ENCODE peak calls at places on chromosomes 7 and 10, in seven cellular contexts. One of them, this sample, is unnamed.

GRCh38 chr10:112487964-112488363 is 40.9 kb downstream of the VTI1A start:
- DNase-seq in H1: no peak
- DNase-seq in activated naive CD8-positive, alpha-beta T cell treated with anti-CD3 and anti-CD28 coated beads, Interleukin-2, amount 50 U/mL, for 24 hours: no peak
- DNase-seq in WTC11: no peak
- DNase-seq in activated CD4-positive, alpha-beta T cell treated with anti-CD3 and anti-CD28 coated beads for 4 hours: no peak
- DNase-seq in stimulated activated CD8-positive, alpha-beta memory T cell treated with anti-CD3 and anti-CD28 coated beads, Interleukin-4, amount 100 ng/mL, for 24 hours: no peak
- DNase-seq in fibroblast of the aortic adventitia: no peak
- DNase-seq in this sample: no peak

GRCh38 chr10:59879363-59879935 is 26.9 kb downstream of the CCDC6 start:
- DNase-seq in H1: no peak
- DNase-seq in activated naive CD8-positive, alpha-beta T cell treated with anti-CD3 and anti-CD28 coated beads, Interleukin-2, amount 50 U/mL, for 24 hours: no peak
- DNase-seq in WTC11: no peak
- DNase-seq in activated CD4-positive, alpha-beta T cell treated with anti-CD3 and anti-CD28 coated beads for 4 hours: no peak
- DNase-seq in stimulated activated CD8-positive, alpha-beta memory T cell treated with anti-CD3 and anti-CD28 coated beads, Interleukin-4, amount 100 ng/mL, for 24 hours: no peak
- DNase-seq in fibroblast of the aortic adventitia: no peak
- DNase-seq in this sample: no peak

GRCh38 chr10:43265799-43266721 is 805 bp downstream of the RASGEF1A start:
- DNase-seq in H1: no peak
- DNase-seq in activated naive CD8-positive, alpha-beta T cell treated with anti-CD3 and anti-CD28 coated beads, Interleukin-2, amount 50 U/mL, for 24 hours: peak
- DNase-seq in WTC11: peak
- DNase-seq in activated CD4-positive, alpha-beta T cell treated with anti-CD3 and anti-CD28 coated beads for 4 hours: peak
- DNase-seq in stimulated activated CD8-positive, alpha-beta memory T cell treated with anti-CD3 and anti-CD28 coated beads, Interleukin-4, amount 100 ng/mL, for 24 hours: no peak
- DNase-seq in fibroblast of the aortic adventitia: no peak
- DNase-seq in this sample: no peak

GRCh38 chr10:128098631-128099030 is 27.6 kb downstream of the MKI67 start:
- DNase-seq in H1: no peak
- DNase-seq in activated naive CD8-positive, alpha-beta T cell treated with anti-CD3 and anti-CD28 coated beads, Interleukin-2, amount 50 U/mL, for 24 hours: no peak
- DNase-seq in WTC11: no peak
- DNase-seq in activated CD4-positive, alpha-beta T cell treated with anti-CD3 and anti-CD28 coated beads for 4 hours: no peak
- DNase-seq in stimulated activated CD8-positive, alpha-beta memory T cell treated with anti-CD3 and anti-CD28 coated beads, Interleukin-4, amount 100 ng/mL, for 24 hours: no peak
- DNase-seq in fibroblast of the aortic adventitia: no peak
- DNase-seq in this sample: no peak

GRCh38 chr7:158067931-158068482 is 519.6 kb downstream of the PTPRN2 start:
- DNase-seq in H1: no peak
- DNase-seq in activated naive CD8-positive, alpha-beta T cell treated with anti-CD3 and anti-CD28 coated beads, Interleukin-2, amount 50 U/mL, for 24 hours: no peak
- DNase-seq in WTC11: no peak
- DNase-seq in activated CD4-positive, alpha-beta T cell treated with anti-CD3 and anti-CD28 coated beads for 4 hours: no peak
- DNase-seq in stimulated activated CD8-positive, alpha-beta memory T cell treated with anti-CD3 and anti-CD28 coated beads, Interleukin-4, amount 100 ng/mL, for 24 hours: no peak
- DNase-seq in fibroblast of the aortic adventitia: no peak
- DNase-seq in this sample: no peak

GRCh38 chr7:114976666-114977065 is 54.8 kb downstream of the MDFIC start:
- DNase-seq in H1: no peak
- DNase-seq in activated naive CD8-positive, alpha-beta T cell treated with anti-CD3 and anti-CD28 coated beads, Interleukin-2, amount 50 U/mL, for 24 hours: no peak
- DNase-seq in WTC11: no peak
- DNase-seq in activated CD4-positive, alpha-beta T cell treated with anti-CD3 and anti-CD28 coated beads for 4 hours: no peak
- DNase-seq in stimulated activated CD8-positive, alpha-beta memory T cell treated with anti-CD3 and anti-CD28 coated beads, Interleukin-4, amount 100 ng/mL, for 24 hours: no peak
- DNase-seq in fibroblast of the aortic adventitia: peak
- DNase-seq in this sample: no peak

GRCh38 chr10:63068246-63068645 is 64.9 kb upstream of the NRBF2 start:
- DNase-seq in H1: no peak
- DNase-seq in activated naive CD8-positive, alpha-beta T cell treated with anti-CD3 and anti-CD28 coated beads, Interleukin-2, amount 50 U/mL, for 24 hours: no peak
- DNase-seq in WTC11: no peak
- DNase-seq in activated CD4-positive, alpha-beta T cell treated with anti-CD3 and anti-CD28 coated beads for 4 hours: no peak
- DNase-seq in stimulated activated CD8-positive, alpha-beta memory T cell treated with anti-CD3 and anti-CD28 coated beads, Interleukin-4, amount 100 ng/mL, for 24 hours: no peak
- DNase-seq in fibroblast of the aortic adventitia: peak
- DNase-seq in this sample: peak

GRCh38 chr10:123354521-123354920 is 200.3 kb downstream of the BUB3 start:
- DNase-seq in H1: no peak
- DNase-seq in activated naive CD8-positive, alpha-beta T cell treated with anti-CD3 and anti-CD28 coated beads, Interleukin-2, amount 50 U/mL, for 24 hours: no peak
- DNase-seq in WTC11: no peak
- DNase-seq in activated CD4-positive, alpha-beta T cell treated with anti-CD3 and anti-CD28 coated beads for 4 hours: no peak
- DNase-seq in stimulated activated CD8-positive, alpha-beta memory T cell treated with anti-CD3 and anti-CD28 coated beads, Interleukin-4, amount 100 ng/mL, for 24 hours: no peak
- DNase-seq in fibroblast of the aortic adventitia: no peak
- DNase-seq in this sample: peak

GRCh38 chr7:31553636-31554035 is 39.7 kb downstream of the ITPRID1 start:
- DNase-seq in H1: no peak
- DNase-seq in activated naive CD8-positive, alpha-beta T cell treated with anti-CD3 and anti-CD28 coated beads, Interleukin-2, amount 50 U/mL, for 24 hours: no peak
- DNase-seq in WTC11: no peak
- DNase-seq in activated CD4-positive, alpha-beta T cell treated with anti-CD3 and anti-CD28 coated beads for 4 hours: no peak
- DNase-seq in stimulated activated CD8-positive, alpha-beta memory T cell treated with anti-CD3 and anti-CD28 coated beads, Interleukin-4, amount 100 ng/mL, for 24 hours: no peak
- DNase-seq in fibroblast of the aortic adventitia: no peak
- DNase-seq in this sample: no peak

GRCh38 chr7:27248911-27249723 is 6.5 kb downstream of the EVX1 start:
- DNase-seq in H1: no peak
- DNase-seq in activated naive CD8-positive, alpha-beta T cell treated with anti-CD3 and anti-CD28 coated beads, Interleukin-2, amount 50 U/mL, for 24 hours: no peak
- DNase-seq in WTC11: no peak
- DNase-seq in activated CD4-positive, alpha-beta T cell treated with anti-CD3 and anti-CD28 coated beads for 4 hours: no peak
- DNase-seq in stimulated activated CD8-positive, alpha-beta memory T cell treated with anti-CD3 and anti-CD28 coated beads, Interleukin-4, amount 100 ng/mL, for 24 hours: no peak
- DNase-seq in fibroblast of the aortic adventitia: peak
- DNase-seq in this sample: peak

GRCh38 chr10:103584216-103585010 is 90.9 kb downstream of the NEURL1 start:
- DNase-seq in H1: no peak
- DNase-seq in activated naive CD8-positive, alpha-beta T cell treated with anti-CD3 and anti-CD28 coated beads, Interleukin-2, amount 50 U/mL, for 24 hours: peak
- DNase-seq in WTC11: peak
- DNase-seq in activated CD4-positive, alpha-beta T cell treated with anti-CD3 and anti-CD28 coated beads for 4 hours: peak
- DNase-seq in stimulated activated CD8-positive, alpha-beta memory T cell treated with anti-CD3 and anti-CD28 coated beads, Interleukin-4, amount 100 ng/mL, for 24 hours: peak
- DNase-seq in fibroblast of the aortic adventitia: no peak
- DNase-seq in this sample: no peak

GRCh38 chr10:36597921-36598320 is 527.5 kb upstream of the ANKRD30A start:
- DNase-seq in H1: no peak
- DNase-seq in activated naive CD8-positive, alpha-beta T cell treated with anti-CD3 and anti-CD28 coated beads, Interleukin-2, amount 50 U/mL, for 24 hours: no peak
- DNase-seq in WTC11: no peak
- DNase-seq in activated CD4-positive, alpha-beta T cell treated with anti-CD3 and anti-CD28 coated beads for 4 hours: no peak
- DNase-seq in stimulated activated CD8-positive, alpha-beta memory T cell treated with anti-CD3 and anti-CD28 coated beads, Interleukin-4, amount 100 ng/mL, for 24 hours: no peak
- DNase-seq in fibroblast of the aortic adventitia: no peak
- DNase-seq in this sample: no peak

GRCh38 chr7:26398436-26399308 is 107.0 kb downstream of the SNX10 start:
- DNase-seq in H1: no peak
- DNase-seq in activated naive CD8-positive, alpha-beta T cell treated with anti-CD3 and anti-CD28 coated beads, Interleukin-2, amount 50 U/mL, for 24 hours: peak
- DNase-seq in WTC11: peak
- DNase-seq in activated CD4-positive, alpha-beta T cell treated with anti-CD3 and anti-CD28 coated beads for 4 hours: peak
- DNase-seq in stimulated activated CD8-positive, alpha-beta memory T cell treated with anti-CD3 and anti-CD28 coated beads, Interleukin-4, amount 100 ng/mL, for 24 hours: peak
- DNase-seq in fibroblast of the aortic adventitia: peak
- DNase-seq in this sample: peak

GRCh38 chr7:22858640-22859561 is 36.3 kb upstream of the TOMM7 start:
- DNase-seq in H1: no peak
- DNase-seq in activated naive CD8-positive, alpha-beta T cell treated with anti-CD3 and anti-CD28 coated beads, Interleukin-2, amount 50 U/mL, for 24 hours: no peak
- DNase-seq in WTC11: no peak
- DNase-seq in activated CD4-positive, alpha-beta T cell treated with anti-CD3 and anti-CD28 coated beads for 4 hours: no peak
- DNase-seq in stimulated activated CD8-positive, alpha-beta memory T cell treated with anti-CD3 and anti-CD28 coated beads, Interleukin-4, amount 100 ng/mL, for 24 hours: no peak
- DNase-seq in fibroblast of the aortic adventitia: peak
- DNase-seq in this sample: peak

GRCh38 chr10:103053659-103054581 is 135.8 kb downstream of the CNNM2 start:
- DNase-seq in H1: peak
- DNase-seq in activated naive CD8-positive, alpha-beta T cell treated with anti-CD3 and anti-CD28 coated beads, Interleukin-2, amount 50 U/mL, for 24 hours: peak
- DNase-seq in WTC11: peak
- DNase-seq in activated CD4-positive, alpha-beta T cell treated with anti-CD3 and anti-CD28 coated beads for 4 hours: peak
- DNase-seq in stimulated activated CD8-positive, alpha-beta memory T cell treated with anti-CD3 and anti-CD28 coated beads, Interleukin-4, amount 100 ng/mL, for 24 hours: peak
- DNase-seq in fibroblast of the aortic adventitia: peak
- DNase-seq in this sample: peak

GRCh38 chr7:43164757-43165156 is 52.3 kb downstream of the HECW1 start:
- DNase-seq in H1: no peak
- DNase-seq in activated naive CD8-positive, alpha-beta T cell treated with anti-CD3 and anti-CD28 coated beads, Interleukin-2, amount 50 U/mL, for 24 hours: no peak
- DNase-seq in WTC11: no peak
- DNase-seq in activated CD4-positive, alpha-beta T cell treated with anti-CD3 and anti-CD28 coated beads for 4 hours: no peak
- DNase-seq in stimulated activated CD8-positive, alpha-beta memory T cell treated with anti-CD3 and anti-CD28 coated beads, Interleukin-4, amount 100 ng/mL, for 24 hours: no peak
- DNase-seq in fibroblast of the aortic adventitia: peak
- DNase-seq in this sample: peak

GRCh38 chr7:144776447-144776846 is 59.4 kb downstream of the TPK1 start:
- DNase-seq in H1: no peak
- DNase-seq in activated naive CD8-positive, alpha-beta T cell treated with anti-CD3 and anti-CD28 coated beads, Interleukin-2, amount 50 U/mL, for 24 hours: no peak
- DNase-seq in WTC11: no peak
- DNase-seq in activated CD4-positive, alpha-beta T cell treated with anti-CD3 and anti-CD28 coated beads for 4 hours: no peak
- DNase-seq in stimulated activated CD8-positive, alpha-beta memory T cell treated with anti-CD3 and anti-CD28 coated beads, Interleukin-4, amount 100 ng/mL, for 24 hours: no peak
- DNase-seq in fibroblast of the aortic adventitia: no peak
- DNase-seq in this sample: no peak

GRCh38 chr7:139720705-139721231 is 57.0 kb downstream of the HIPK2 start:
- DNase-seq in H1: no peak
- DNase-seq in activated naive CD8-positive, alpha-beta T cell treated with anti-CD3 and anti-CD28 coated beads, Interleukin-2, amount 50 U/mL, for 24 hours: no peak
- DNase-seq in WTC11: no peak
- DNase-seq in activated CD4-positive, alpha-beta T cell treated with anti-CD3 and anti-CD28 coated beads for 4 hours: no peak
- DNase-seq in stimulated activated CD8-positive, alpha-beta memory T cell treated with anti-CD3 and anti-CD28 coated beads, Interleukin-4, amount 100 ng/mL, for 24 hours: no peak
- DNase-seq in fibroblast of the aortic adventitia: no peak
- DNase-seq in this sample: no peak

GRCh38 chr10:43644252-43644651 is 4.4 kb downstream of the ZNF32 start:
- DNase-seq in H1: no peak
- DNase-seq in activated naive CD8-positive, alpha-beta T cell treated with anti-CD3 and anti-CD28 coated beads, Interleukin-2, amount 50 U/mL, for 24 hours: no peak
- DNase-seq in WTC11: no peak
- DNase-seq in activated CD4-positive, alpha-beta T cell treated with anti-CD3 and anti-CD28 coated beads for 4 hours: no peak
- DNase-seq in stimulated activated CD8-positive, alpha-beta memory T cell treated with anti-CD3 and anti-CD28 coated beads, Interleukin-4, amount 100 ng/mL, for 24 hours: no peak
- DNase-seq in fibroblast of the aortic adventitia: peak
- DNase-seq in this sample: no peak

GRCh38 chr10:123147635-123148413 is at the start of gene HMX2:
- DNase-seq in H1: no peak
- DNase-seq in activated naive CD8-positive, alpha-beta T cell treated with anti-CD3 and anti-CD28 coated beads, Interleukin-2, amount 50 U/mL, for 24 hours: no peak
- DNase-seq in WTC11: peak
- DNase-seq in activated CD4-positive, alpha-beta T cell treated with anti-CD3 and anti-CD28 coated beads for 4 hours: no peak
- DNase-seq in stimulated activated CD8-positive, alpha-beta memory T cell treated with anti-CD3 and anti-CD28 coated beads, Interleukin-4, amount 100 ng/mL, for 24 hours: no peak
- DNase-seq in fibroblast of the aortic adventitia: no peak
- DNase-seq in this sample: no peak

GRCh38 chr10:52387744-52388143 is 73.7 kb downstream of the DKK1 start:
- DNase-seq in H1: no peak
- DNase-seq in activated naive CD8-positive, alpha-beta T cell treated with anti-CD3 and anti-CD28 coated beads, Interleukin-2, amount 50 U/mL, for 24 hours: no peak
- DNase-seq in WTC11: no peak
- DNase-seq in activated CD4-positive, alpha-beta T cell treated with anti-CD3 and anti-CD28 coated beads for 4 hours: no peak
- DNase-seq in stimulated activated CD8-positive, alpha-beta memory T cell treated with anti-CD3 and anti-CD28 coated beads, Interleukin-4, amount 100 ng/mL, for 24 hours: no peak
- DNase-seq in fibroblast of the aortic adventitia: no peak
- DNase-seq in this sample: peak

GRCh38 chr7:107879400-107880035 is 11.5 kb upstream of the DLD start:
- DNase-seq in H1: no peak
- DNase-seq in activated naive CD8-positive, alpha-beta T cell treated with anti-CD3 and anti-CD28 coated beads, Interleukin-2, amount 50 U/mL, for 24 hours: peak
- DNase-seq in WTC11: no peak
- DNase-seq in activated CD4-positive, alpha-beta T cell treated with anti-CD3 and anti-CD28 coated beads for 4 hours: no peak
- DNase-seq in stimulated activated CD8-positive, alpha-beta memory T cell treated with anti-CD3 and anti-CD28 coated beads, Interleukin-4, amount 100 ng/mL, for 24 hours: no peak
- DNase-seq in fibroblast of the aortic adventitia: peak
- DNase-seq in this sample: peak

GRCh38 chr7:7861211-7861633 is 107.4 kb upstream of the GLCCI1 start:
- DNase-seq in H1: no peak
- DNase-seq in activated naive CD8-positive, alpha-beta T cell treated with anti-CD3 and anti-CD28 coated beads, Interleukin-2, amount 50 U/mL, for 24 hours: no peak
- DNase-seq in WTC11: no peak
- DNase-seq in activated CD4-positive, alpha-beta T cell treated with anti-CD3 and anti-CD28 coated beads for 4 hours: no peak
- DNase-seq in stimulated activated CD8-positive, alpha-beta memory T cell treated with anti-CD3 and anti-CD28 coated beads, Interleukin-4, amount 100 ng/mL, for 24 hours: no peak
- DNase-seq in fibroblast of the aortic adventitia: peak
- DNase-seq in this sample: peak

GRCh38 chr7:144731661-144732060 is 104.2 kb downstream of the TPK1 start:
- DNase-seq in H1: no peak
- DNase-seq in activated naive CD8-positive, alpha-beta T cell treated with anti-CD3 and anti-CD28 coated beads, Interleukin-2, amount 50 U/mL, for 24 hours: no peak
- DNase-seq in WTC11: no peak
- DNase-seq in activated CD4-positive, alpha-beta T cell treated with anti-CD3 and anti-CD28 coated beads for 4 hours: no peak
- DNase-seq in stimulated activated CD8-positive, alpha-beta memory T cell treated with anti-CD3 and anti-CD28 coated beads, Interleukin-4, amount 100 ng/mL, for 24 hours: no peak
- DNase-seq in fibroblast of the aortic adventitia: no peak
- DNase-seq in this sample: no peak

GRCh38 chr7:134891262-134892001 is 94.9 kb upstream of the AGBL3 start:
- DNase-seq in H1: peak
- DNase-seq in activated naive CD8-positive, alpha-beta T cell treated with anti-CD3 and anti-CD28 coated beads, Interleukin-2, amount 50 U/mL, for 24 hours: no peak
- DNase-seq in WTC11: peak
- DNase-seq in activated CD4-positive, alpha-beta T cell treated with anti-CD3 and anti-CD28 coated beads for 4 hours: no peak
- DNase-seq in stimulated activated CD8-positive, alpha-beta memory T cell treated with anti-CD3 and anti-CD28 coated beads, Interleukin-4, amount 100 ng/mL, for 24 hours: no peak
- DNase-seq in fibroblast of the aortic adventitia: peak
- DNase-seq in this sample: peak

GRCh38 chr7:102860351-102860811 is 52.4 kb upstream of the LRRC17 start:
- DNase-seq in H1: no peak
- DNase-seq in activated naive CD8-positive, alpha-beta T cell treated with anti-CD3 and anti-CD28 coated beads, Interleukin-2, amount 50 U/mL, for 24 hours: no peak
- DNase-seq in WTC11: no peak
- DNase-seq in activated CD4-positive, alpha-beta T cell treated with anti-CD3 and anti-CD28 coated beads for 4 hours: no peak
- DNase-seq in stimulated activated CD8-positive, alpha-beta memory T cell treated with anti-CD3 and anti-CD28 coated beads, Interleukin-4, amount 100 ng/mL, for 24 hours: no peak
- DNase-seq in fibroblast of the aortic adventitia: peak
- DNase-seq in this sample: peak

GRCh38 chr7:114652041-114652440 is 237.4 kb downstream of the FOXP2 start:
- DNase-seq in H1: no peak
- DNase-seq in activated naive CD8-positive, alpha-beta T cell treated with anti-CD3 and anti-CD28 coated beads, Interleukin-2, amount 50 U/mL, for 24 hours: no peak
- DNase-seq in WTC11: no peak
- DNase-seq in activated CD4-positive, alpha-beta T cell treated with anti-CD3 and anti-CD28 coated beads for 4 hours: no peak
- DNase-seq in stimulated activated CD8-positive, alpha-beta memory T cell treated with anti-CD3 and anti-CD28 coated beads, Interleukin-4, amount 100 ng/mL, for 24 hours: no peak
- DNase-seq in fibroblast of the aortic adventitia: no peak
- DNase-seq in this sample: peak

GRCh38 chr7:156892086-156892800 is 740 bp downstream of the LMBR1 start:
- DNase-seq in H1: no peak
- DNase-seq in activated naive CD8-positive, alpha-beta T cell treated with anti-CD3 and anti-CD28 coated beads, Interleukin-2, amount 50 U/mL, for 24 hours: peak
- DNase-seq in WTC11: peak
- DNase-seq in activated CD4-positive, alpha-beta T cell treated with anti-CD3 and anti-CD28 coated beads for 4 hours: peak
- DNase-seq in stimulated activated CD8-positive, alpha-beta memory T cell treated with anti-CD3 and anti-CD28 coated beads, Interleukin-4, amount 100 ng/mL, for 24 hours: peak
- DNase-seq in fibroblast of the aortic adventitia: no peak
- DNase-seq in this sample: no peak

GRCh38 chr10:16547973-16548372 is 26.3 kb upstream of the C1QL3 start:
- DNase-seq in H1: no peak
- DNase-seq in activated naive CD8-positive, alpha-beta T cell treated with anti-CD3 and anti-CD28 coated beads, Interleukin-2, amount 50 U/mL, for 24 hours: no peak
- DNase-seq in WTC11: no peak
- DNase-seq in activated CD4-positive, alpha-beta T cell treated with anti-CD3 and anti-CD28 coated beads for 4 hours: no peak
- DNase-seq in stimulated activated CD8-positive, alpha-beta memory T cell treated with anti-CD3 and anti-CD28 coated beads, Interleukin-4, amount 100 ng/mL, for 24 hours: no peak
- DNase-seq in fibroblast of the aortic adventitia: no peak
- DNase-seq in this sample: no peak

GRCh38 chr7:128014864-128015263 is 16.4 kb downstream of the LRRC4 start:
- DNase-seq in H1: no peak
- DNase-seq in activated naive CD8-positive, alpha-beta T cell treated with anti-CD3 and anti-CD28 coated beads, Interleukin-2, amount 50 U/mL, for 24 hours: no peak
- DNase-seq in WTC11: no peak
- DNase-seq in activated CD4-positive, alpha-beta T cell treated with anti-CD3 and anti-CD28 coated beads for 4 hours: no peak
- DNase-seq in stimulated activated CD8-positive, alpha-beta memory T cell treated with anti-CD3 and anti-CD28 coated beads, Interleukin-4, amount 100 ng/mL, for 24 hours: no peak
- DNase-seq in fibroblast of the aortic adventitia: no peak
- DNase-seq in this sample: peak

GRCh38 chr10:792792-793100 is 103.3 kb upstream of the DIP2C start:
- DNase-seq in H1: no peak
- DNase-seq in activated naive CD8-positive, alpha-beta T cell treated with anti-CD3 and anti-CD28 coated beads, Interleukin-2, amount 50 U/mL, for 24 hours: no peak
- DNase-seq in WTC11: no peak
- DNase-seq in activated CD4-positive, alpha-beta T cell treated with anti-CD3 and anti-CD28 coated beads for 4 hours: no peak
- DNase-seq in stimulated activated CD8-positive, alpha-beta memory T cell treated with anti-CD3 and anti-CD28 coated beads, Interleukin-4, amount 100 ng/mL, for 24 hours: no peak
- DNase-seq in fibroblast of the aortic adventitia: peak
- DNase-seq in this sample: no peak

GRCh38 chr10:12539350-12540164 is 190.2 kb downstream of the CAMK1D start:
- DNase-seq in H1: no peak
- DNase-seq in activated naive CD8-positive, alpha-beta T cell treated with anti-CD3 and anti-CD28 coated beads, Interleukin-2, amount 50 U/mL, for 24 hours: no peak
- DNase-seq in WTC11: no peak
- DNase-seq in activated CD4-positive, alpha-beta T cell treated with anti-CD3 and anti-CD28 coated beads for 4 hours: no peak
- DNase-seq in stimulated activated CD8-positive, alpha-beta memory T cell treated with anti-CD3 and anti-CD28 coated beads, Interleukin-4, amount 100 ng/mL, for 24 hours: no peak
- DNase-seq in fibroblast of the aortic adventitia: peak
- DNase-seq in this sample: no peak

GRCh38 chr7:93238748-93239147 is 6.6 kb downstream of the VPS50 start:
- DNase-seq in H1: no peak
- DNase-seq in activated naive CD8-positive, alpha-beta T cell treated with anti-CD3 and anti-CD28 coated beads, Interleukin-2, amount 50 U/mL, for 24 hours: no peak
- DNase-seq in WTC11: no peak
- DNase-seq in activated CD4-positive, alpha-beta T cell treated with anti-CD3 and anti-CD28 coated beads for 4 hours: no peak
- DNase-seq in stimulated activated CD8-positive, alpha-beta memory T cell treated with anti-CD3 and anti-CD28 coated beads, Interleukin-4, amount 100 ng/mL, for 24 hours: no peak
- DNase-seq in fibroblast of the aortic adventitia: no peak
- DNase-seq in this sample: no peak

GRCh38 chr10:20633721-20634120 is 263.4 kb downstream of the NEBL start:
- DNase-seq in H1: no peak
- DNase-seq in activated naive CD8-positive, alpha-beta T cell treated with anti-CD3 and anti-CD28 coated beads, Interleukin-2, amount 50 U/mL, for 24 hours: no peak
- DNase-seq in WTC11: no peak
- DNase-seq in activated CD4-positive, alpha-beta T cell treated with anti-CD3 and anti-CD28 coated beads for 4 hours: no peak
- DNase-seq in stimulated activated CD8-positive, alpha-beta memory T cell treated with anti-CD3 and anti-CD28 coated beads, Interleukin-4, amount 100 ng/mL, for 24 hours: no peak
- DNase-seq in fibroblast of the aortic adventitia: no peak
- DNase-seq in this sample: no peak

GRCh38 chr7:97019710-97020109 is 4.9 kb downstream of the DLX5 start:
- DNase-seq in H1: no peak
- DNase-seq in activated naive CD8-positive, alpha-beta T cell treated with anti-CD3 and anti-CD28 coated beads, Interleukin-2, amount 50 U/mL, for 24 hours: no peak
- DNase-seq in WTC11: no peak
- DNase-seq in activated CD4-positive, alpha-beta T cell treated with anti-CD3 and anti-CD28 coated beads for 4 hours: no peak
- DNase-seq in stimulated activated CD8-positive, alpha-beta memory T cell treated with anti-CD3 and anti-CD28 coated beads, Interleukin-4, amount 100 ng/mL, for 24 hours: no peak
- DNase-seq in fibroblast of the aortic adventitia: no peak
- DNase-seq in this sample: no peak

GRCh38 chr7:17774248-17774647 is 166.0 kb downstream of the SNX13 start:
- DNase-seq in H1: no peak
- DNase-seq in activated naive CD8-positive, alpha-beta T cell treated with anti-CD3 and anti-CD28 coated beads, Interleukin-2, amount 50 U/mL, for 24 hours: no peak
- DNase-seq in WTC11: no peak
- DNase-seq in activated CD4-positive, alpha-beta T cell treated with anti-CD3 and anti-CD28 coated beads for 4 hours: no peak
- DNase-seq in stimulated activated CD8-positive, alpha-beta memory T cell treated with anti-CD3 and anti-CD28 coated beads, Interleukin-4, amount 100 ng/mL, for 24 hours: no peak
- DNase-seq in fibroblast of the aortic adventitia: peak
- DNase-seq in this sample: peak

This sample was measured in bronchial epithelial cell.